ENCODE peak calls at places on chromosomes 5 and 9, in four cellular contexts. One of them, this sample, is unnamed.

GRCh38 chr5:53831496-53831895 is 271.1 kb downstream of the NDUFS4 start:
- DNase-seq in mucosa of gallbladder: no peak
- DNase-seq in stimulated activated CD8-positive, alpha-beta memory T cell treated with anti-CD3 and anti-CD28 coated beads, Interleukin-12 subunit alpha, Interleukin-12 subunit beta, amount 100 ng/mL, for 4 hours: no peak
- DNase-seq in nephron progenitor cell: no peak
- DNase-seq in this sample: no peak

GRCh38 chr9:5892456-5893133 is 1.9 kb downstream of the MLANA start:
- DNase-seq in stimulated activated CD8-positive, alpha-beta memory T cell treated with anti-CD3 and anti-CD28 coated beads, Interleukin-12 subunit alpha, Interleukin-12 subunit beta, amount 100 ng/mL, for 4 hours: no peak
- DNase-seq in mucosa of gallbladder: no peak
- DNase-seq in nephron progenitor cell: peak; percentile 33
- DNase-seq in this sample: no peak

GRCh38 chr9:33101104-33101951 is 24.9 kb upstream of the SMU1 start:
- DNase-seq in nephron progenitor cell: no peak
- DNase-seq in stimulated activated CD8-positive, alpha-beta memory T cell treated with anti-CD3 and anti-CD28 coated beads, Interleukin-12 subunit alpha, Interleukin-12 subunit beta, amount 100 ng/mL, for 4 hours: no peak
- DNase-seq in mucosa of gallbladder: no peak
- DNase-seq in this sample: no peak

GRCh38 chr9:130142635-130143034 is 29.6 kb upstream of the NCS1 start:
- DNase-seq in stimulated activated CD8-positive, alpha-beta memory T cell treated with anti-CD3 and anti-CD28 coated beads, Interleukin-12 subunit alpha, Interleukin-12 subunit beta, amount 100 ng/mL, for 4 hours: no peak
- DNase-seq in nephron progenitor cell: no peak
- DNase-seq in mucosa of gallbladder: no peak
- DNase-seq in this sample: no peak

GRCh38 chr5:97600486-97600885 is 417.4 kb upstream of the RIOK2 start:
- DNase-seq in nephron progenitor cell: no peak
- DNase-seq in stimulated activated CD8-positive, alpha-beta memory T cell treated with anti-CD3 and anti-CD28 coated beads, Interleukin-12 subunit alpha, Interleukin-12 subunit beta, amount 100 ng/mL, for 4 hours: no peak
- DNase-seq in mucosa of gallbladder: no peak
- DNase-seq in this sample: no peak

GRCh38 chr5:11128021-11128420 is 367.0 kb upstream of the DAP start:
- DNase-seq in mucosa of gallbladder: no peak
- DNase-seq in stimulated activated CD8-positive, alpha-beta memory T cell treated with anti-CD3 and anti-CD28 coated beads, Interleukin-12 subunit alpha, Interleukin-12 subunit beta, amount 100 ng/mL, for 4 hours: no peak
- DNase-seq in nephron progenitor cell: no peak
- DNase-seq in this sample: no peak

GRCh38 chr9:100167912-100168775 is 69.1 kb downstream of the INVS start:
- DNase-seq in nephron progenitor cell: no peak
- DNase-seq in stimulated activated CD8-positive, alpha-beta memory T cell treated with anti-CD3 and anti-CD28 coated beads, Interleukin-12 subunit alpha, Interleukin-12 subunit beta, amount 100 ng/mL, for 4 hours: no peak
- DNase-seq in mucosa of gallbladder: no peak
- DNase-seq in this sample: no peak

GRCh38 chr9:133437753-133438531 is 15.8 kb downstream of the ADAMTS13 start:
- DNase-seq in nephron progenitor cell: no peak
- DNase-seq in mucosa of gallbladder: no peak
- DNase-seq in stimulated activated CD8-positive, alpha-beta memory T cell treated with anti-CD3 and anti-CD28 coated beads, Interleukin-12 subunit alpha, Interleukin-12 subunit beta, amount 100 ng/mL, for 4 hours: no peak
- DNase-seq in this sample: no peak

GRCh38 chr5:39100851-39101396 is 26.7 kb upstream of the RICTOR start:
- DNase-seq in nephron progenitor cell: no peak
- DNase-seq in mucosa of gallbladder: no peak
- DNase-seq in stimulated activated CD8-positive, alpha-beta memory T cell treated with anti-CD3 and anti-CD28 coated beads, Interleukin-12 subunit alpha, Interleukin-12 subunit beta, amount 100 ng/mL, for 4 hours: no peak
- DNase-seq in this sample: no peak

GRCh38 chr9:132946624-132947295 is 2.3 kb upstream of the TSC1 start:
- DNase-seq in stimulated activated CD8-positive, alpha-beta memory T cell treated with anti-CD3 and anti-CD28 coated beads, Interleukin-12 subunit alpha, Interleukin-12 subunit beta, amount 100 ng/mL, for 4 hours: no peak
- DNase-seq in mucosa of gallbladder: no peak
- DNase-seq in nephron progenitor cell: peak; percentile 53
- DNase-seq in this sample: no peak

GRCh38 chr5:72133212-72133990 is 26.1 kb downstream of the MAP1B start:
- DNase-seq in mucosa of gallbladder: no peak
- DNase-seq in stimulated activated CD8-positive, alpha-beta memory T cell treated with anti-CD3 and anti-CD28 coated beads, Interleukin-12 subunit alpha, Interleukin-12 subunit beta, amount 100 ng/mL, for 4 hours: no peak
- DNase-seq in nephron progenitor cell: no peak
- DNase-seq in this sample: no peak

GRCh38 chr9:34809504-34810186 is 99.7 kb upstream of the CCL21 start:
- DNase-seq in mucosa of gallbladder: no peak
- DNase-seq in nephron progenitor cell: peak; percentile 42
- DNase-seq in stimulated activated CD8-positive, alpha-beta memory T cell treated with anti-CD3 and anti-CD28 coated beads, Interleukin-12 subunit alpha, Interleukin-12 subunit beta, amount 100 ng/mL, for 4 hours: no peak
- DNase-seq in this sample: peak; percentile 75

GRCh38 chr9:120914953-120915352 is 11.6 kb downstream of the TRAF1 start:
- DNase-seq in stimulated activated CD8-positive, alpha-beta memory T cell treated with anti-CD3 and anti-CD28 coated beads, Interleukin-12 subunit alpha, Interleukin-12 subunit beta, amount 100 ng/mL, for 4 hours: no peak
- DNase-seq in nephron progenitor cell: no peak
- DNase-seq in mucosa of gallbladder: no peak
- DNase-seq in this sample: no peak

GRCh38 chr5:159262859-159263568 is at the start of gene UBLCP1:
- DNase-seq in stimulated activated CD8-positive, alpha-beta memory T cell treated with anti-CD3 and anti-CD28 coated beads, Interleukin-12 subunit alpha, Interleukin-12 subunit beta, amount 100 ng/mL, for 4 hours: peak; percentile 67
- DNase-seq in nephron progenitor cell: peak; percentile 78
- DNase-seq in mucosa of gallbladder: peak; percentile 81
- DNase-seq in this sample: peak; percentile 93

GRCh38 chr9:29203216-29203930 is 1630.1 kb upstream of the C9orf72 start:
- DNase-seq in mucosa of gallbladder: no peak
- DNase-seq in stimulated activated CD8-positive, alpha-beta memory T cell treated with anti-CD3 and anti-CD28 coated beads, Interleukin-12 subunit alpha, Interleukin-12 subunit beta, amount 100 ng/mL, for 4 hours: no peak
- DNase-seq in nephron progenitor cell: no peak
- DNase-seq in this sample: no peak

GRCh38 chr5:111463304-111463703 is 49.0 kb downstream of the STARD4 start:
- DNase-seq in nephron progenitor cell: no peak
- DNase-seq in mucosa of gallbladder: no peak
- DNase-seq in stimulated activated CD8-positive, alpha-beta memory T cell treated with anti-CD3 and anti-CD28 coated beads, Interleukin-12 subunit alpha, Interleukin-12 subunit beta, amount 100 ng/mL, for 4 hours: no peak
- DNase-seq in this sample: no peak

GRCh38 chr9:126207256-126207655 is 119.4 kb upstream of the MVB12B start:
- DNase-seq in mucosa of gallbladder: no peak
- DNase-seq in nephron progenitor cell: no peak
- DNase-seq in stimulated activated CD8-positive, alpha-beta memory T cell treated with anti-CD3 and anti-CD28 coated beads, Interleukin-12 subunit alpha, Interleukin-12 subunit beta, amount 100 ng/mL, for 4 hours: no peak
- DNase-seq in this sample: no peak

GRCh38 chr5:101976933-101977332 is 319.2 kb downstream of the SLCO4C1 start:
- DNase-seq in nephron progenitor cell: no peak
- DNase-seq in mucosa of gallbladder: no peak
- DNase-seq in stimulated activated CD8-positive, alpha-beta memory T cell treated with anti-CD3 and anti-CD28 coated beads, Interleukin-12 subunit alpha, Interleukin-12 subunit beta, amount 100 ng/mL, for 4 hours: no peak
- DNase-seq in this sample: no peak

GRCh38 chr9:116275418-116276295 is 122.1 kb downstream of the PAPPA start:
- DNase-seq in nephron progenitor cell: peak; percentile 22
- DNase-seq in stimulated activated CD8-positive, alpha-beta memory T cell treated with anti-CD3 and anti-CD28 coated beads, Interleukin-12 subunit alpha, Interleukin-12 subunit beta, amount 100 ng/mL, for 4 hours: no peak
- DNase-seq in mucosa of gallbladder: no peak
- DNase-seq in this sample: no peak

GRCh38 chr5:101904736-101905135 is 391.3 kb downstream of the SLCO4C1 start:
- DNase-seq in nephron progenitor cell: no peak
- DNase-seq in mucosa of gallbladder: no peak
- DNase-seq in stimulated activated CD8-positive, alpha-beta memory T cell treated with anti-CD3 and anti-CD28 coated beads, Interleukin-12 subunit alpha, Interleukin-12 subunit beta, amount 100 ng/mL, for 4 hours: no peak
- DNase-seq in this sample: no peak

GRCh38 chr5:40991168-40991980 is 79.8 kb downstream of the MROH2B start:
- DNase-seq in mucosa of gallbladder: peak; percentile 85
- DNase-seq in nephron progenitor cell: no peak
- DNase-seq in stimulated activated CD8-positive, alpha-beta memory T cell treated with anti-CD3 and anti-CD28 coated beads, Interleukin-12 subunit alpha, Interleukin-12 subunit beta, amount 100 ng/mL, for 4 hours: no peak
- DNase-seq in this sample: peak; percentile 49

GRCh38 chr5:136192526-136193395 is at the start of gene SMIM32:
- DNase-seq in nephron progenitor cell: peak; percentile 73
- DNase-seq in mucosa of gallbladder: peak; percentile 67
- DNase-seq in stimulated activated CD8-positive, alpha-beta memory T cell treated with anti-CD3 and anti-CD28 coated beads, Interleukin-12 subunit alpha, Interleukin-12 subunit beta, amount 100 ng/mL, for 4 hours: no peak
- DNase-seq in this sample: no peak

GRCh38 chr9:19431361-19432171 is 22.8 kb downstream of the ACER2 start:
- DNase-seq in mucosa of gallbladder: peak; percentile 21
- DNase-seq in stimulated activated CD8-positive, alpha-beta memory T cell treated with anti-CD3 and anti-CD28 coated beads, Interleukin-12 subunit alpha, Interleukin-12 subunit beta, amount 100 ng/mL, for 4 hours: no peak
- DNase-seq in nephron progenitor cell: peak; percentile 17
- DNase-seq in this sample: peak; percentile 20

GRCh38 chr9:130041648-130042405 is 1.2 kb downstream of the FNBP1 start:
- DNase-seq in mucosa of gallbladder: no peak
- DNase-seq in nephron progenitor cell: peak; percentile 47
- DNase-seq in stimulated activated CD8-positive, alpha-beta memory T cell treated with anti-CD3 and anti-CD28 coated beads, Interleukin-12 subunit alpha, Interleukin-12 subunit beta, amount 100 ng/mL, for 4 hours: no peak
- DNase-seq in this sample: no peak

GRCh38 chr5:56615750-56616149 is 199.6 kb upstream of the MAP3K1 start:
- DNase-seq in nephron progenitor cell: peak; percentile 12
- DNase-seq in stimulated activated CD8-positive, alpha-beta memory T cell treated with anti-CD3 and anti-CD28 coated beads, Interleukin-12 subunit alpha, Interleukin-12 subunit beta, amount 100 ng/mL, for 4 hours: no peak
- DNase-seq in mucosa of gallbladder: no peak
- DNase-seq in this sample: no peak

GRCh38 chr9:130493021-130493420 is 48.3 kb downstream of the ASS1 start:
- DNase-seq in nephron progenitor cell: no peak
- DNase-seq in mucosa of gallbladder: no peak
- DNase-seq in stimulated activated CD8-positive, alpha-beta memory T cell treated with anti-CD3 and anti-CD28 coated beads, Interleukin-12 subunit alpha, Interleukin-12 subunit beta, amount 100 ng/mL, for 4 hours: no peak
- DNase-seq in this sample: no peak

GRCh38 chr9:17613723-17614122 is 34.9 kb downstream of the SH3GL2 start:
- DNase-seq in mucosa of gallbladder: no peak
- DNase-seq in nephron progenitor cell: no peak
- DNase-seq in stimulated activated CD8-positive, alpha-beta memory T cell treated with anti-CD3 and anti-CD28 coated beads, Interleukin-12 subunit alpha, Interleukin-12 subunit beta, amount 100 ng/mL, for 4 hours: no peak
- DNase-seq in this sample: no peak

This sample was measured in upper lobe of left lung.